ENCODE peak calls at places on chromosome 11, in nine cellular contexts. U is B cell, H is NCI-H345, P is AG09309, Y is right cardiac atrium, G is ELR, B is kidney glomerular epithelial cell, V is NCI-H1092, O is HCT116. R is an unnamed sample.

GRCh38 chr11:118295834-118296454 is 8.6 kb upstream of the CD3E start:
- DNase-seq in U (peak), H (no peak), P (no peak), Y (no peak), G (peak), B (peak), V (no peak), O (peak), R (peak)

GRCh38 chr11:67136156-67136555 is 17.1 kb downstream of the KDM2A start:
- DNase-seq in U (no peak), H (no peak), P (no peak), Y (no peak), G (no peak), B (no peak), V (no peak), O (no peak), R (no peak)

GRCh38 chr11:103202048-103202651 is 92.9 kb downstream of the DYNC2H1 start:
- DNase-seq in U (peak), H (no peak), P (no peak), Y (no peak), G (peak), B (no peak), V (peak), O (peak), R (peak)

GRCh38 chr11:57527056-57527631 is 3.4 kb downstream of the TIMM10 start:
- DNase-seq in U (peak), H (peak), P (no peak), Y (peak), G (peak), B (peak), V (no peak), O (peak), R (peak)

GRCh38 chr11:95453616-95454118 is 222.7 kb upstream of the SESN3 start:
- DNase-seq in U (no peak), H (peak), P (no peak), Y (peak), G (no peak), B (no peak), V (no peak), O (peak), R (no peak)

GRCh38 chr11:92388380-92388779 is 163.8 kb downstream of the FAT3 start:
- DNase-seq in U (no peak), H (no peak), P (no peak), Y (no peak), G (peak), B (no peak), V (no peak), O (no peak), R (no peak)

GRCh38 chr11:9771126-9771624 is 107.3 kb downstream of the SWAP70 start:
- DNase-seq in U (no peak), H (no peak), P (no peak), Y (no peak), G (no peak), B (no peak), V (no peak), O (no peak), R (no peak)

GRCh38 chr11:289145-289705 is 299 bp downstream of the PGGHG start:
- DNase-seq in U (peak), H (no peak), P (no peak), Y (no peak), G (no peak), B (no peak), V (no peak), O (no peak), R (no peak)

GRCh38 chr11:35144103-35144741 is 5.3 kb downstream of the CD44 start:
- DNase-seq in U (peak), H (no peak), P (peak), Y (no peak), G (peak), B (no peak), V (no peak), O (no peak), R (no peak)

GRCh38 chr11:116955548-116955947 is 118.1 kb upstream of the APOA1 start:
- DNase-seq in U (no peak), H (no peak), P (no peak), Y (no peak), G (no peak), B (no peak), V (no peak), O (no peak), R (no peak)

GRCh38 chr11:77346906-77347603 is 45.6 kb upstream of the GDPD4 start:
- DNase-seq in U (no peak), H (no peak), P (peak), Y (no peak), G (peak), B (no peak), V (no peak), O (no peak), R (peak)

GRCh38 chr11:68992743-68993255 is 12.0 kb upstream of the MRGPRD start:
- DNase-seq in U (no peak), H (no peak), P (no peak), Y (no peak), G (no peak), B (no peak), V (no peak), O (no peak), R (no peak)

GRCh38 chr11:115678942-115679341 is 174.7 kb upstream of the CADM1 start:
- DNase-seq in U (no peak), H (no peak), P (no peak), Y (no peak), G (no peak), B (no peak), V (peak), O (no peak), R (peak)

GRCh38 chr11:61071208-61071681 is 31.0 kb upstream of the CD5 start:
- DNase-seq in U (peak), H (no peak), P (no peak), Y (no peak), G (no peak), B (no peak), V (no peak), O (no peak), R (no peak)

GRCh38 chr11:77779935-77780334 is 40.6 kb downstream of the RSF1 start:
- DNase-seq in U (no peak), H (no peak), P (no peak), Y (no peak), G (peak), B (no peak), V (no peak), O (no peak), R (peak)

GRCh38 chr11:121595717-121596156 is 143.0 kb upstream of the SORL1-AS1 start:
- DNase-seq in U (no peak), H (no peak), P (peak), Y (peak), G (peak), B (peak), V (no peak), O (peak), R (no peak)